ENCODE peak calls at places on chromosomes 16 and 17, in seven cellular contexts. L, X, T, U, Y, Q and H are unnamed samples.

GRCh38 chr16:17921357-17921978 is 415.1 kb downstream of the NPIPA8 start:
- DNase-seq in L (peak; percentile 40), X (peak; percentile 41), T (peak; percentile 33), U (no peak), Y (no peak), Q (peak; percentile 71), H (peak; percentile 20)

GRCh38 chr17:12256380-12256995 is 235.8 kb downstream of the MAP2K4 start:
- DNase-seq in L (peak; percentile 64), X (peak; percentile 47), T (no peak), U (no peak), Y (peak; percentile 56), Q (no peak), H (no peak)

GRCh38 chr17:77504652-77505459 is 364.1 kb downstream of the SEC14L1 start:
- DNase-seq in L (no peak), X (no peak), T (no peak), U (peak; percentile 35), Y (no peak), Q (peak; percentile 7), H (no peak)

GRCh38 chr16:6955303-6955702 is 377.3 kb upstream of the RBFOX1 start:
- DNase-seq in L (no peak), X (no peak), T (no peak), U (no peak), Y (no peak), Q (no peak), H (no peak)

GRCh38 chr16:29943846-29944669 is 17.8 kb upstream of the TMEM219 start:
- DNase-seq in L (peak; percentile 51), X (no peak), T (peak; percentile 55), U (no peak), Y (peak; percentile 96), Q (peak; percentile 19), H (no peak)

GRCh38 chr17:77924757-77925336 is 33.7 kb upstream of the TNRC6C start:
- DNase-seq in L (peak; percentile 58), X (no peak), T (no peak), U (no peak), Y (no peak), Q (peak; percentile 68), H (no peak)

GRCh38 chr16:11303405-11304138 is 22.4 kb upstream of the PRM1 start:
- DNase-seq in L (no peak), X (no peak), T (peak; percentile 58), U (peak; percentile 82), Y (no peak), Q (no peak), H (no peak)

GRCh38 chr16:89709166-89709565 is 7.7 kb upstream of the SPATA2L start:
- DNase-seq in L (peak; percentile 63), X (no peak), T (no peak), U (no peak), Y (no peak), Q (peak; percentile 62), H (no peak)

GRCh38 chr17:39704821-39705551 is 5.1 kb downstream of the ERBB2 start:
- DNase-seq in L (peak; percentile 49), X (no peak), T (peak; percentile 46), U (no peak), Y (no peak), Q (peak; percentile 38), H (no peak)

GRCh38 chr16:54325616-54326265 is 39.2 kb upstream of the IRX3 start:
- DNase-seq in L (no peak), X (no peak), T (no peak), U (no peak), Y (no peak), Q (no peak), H (no peak)

GRCh38 chr16:66159987-66160386 is 206.5 kb upstream of the CDH5 start:
- DNase-seq in L (no peak), X (no peak), T (no peak), U (no peak), Y (no peak), Q (no peak), H (no peak)

GRCh38 chr17:67435122-67435521 is 58.0 kb downstream of the PITPNC1 start:
- DNase-seq in L (no peak), X (no peak), T (no peak), U (no peak), Y (no peak), Q (no peak), H (peak; percentile 63)

GRCh38 chr17:38450699-38451029 is 22.4 kb downstream of the ARHGAP23 start:
- DNase-seq in L (no peak), X (no peak), T (no peak), U (no peak), Y (no peak), Q (no peak), H (no peak)

GRCh38 chr16:4373909-4374742 is 2.5 kb downstream of the VASN start:
- DNase-seq in L (peak; percentile 78), X (no peak), T (peak; percentile 81), U (peak; percentile 86), Y (peak; percentile 93), Q (peak; percentile 68), H (no peak)

GRCh38 chr17:42135664-42136653 is 13.4 kb downstream of the HSPB9 start:
- DNase-seq in L (no peak), X (no peak), T (peak; percentile 89), U (peak; percentile 90), Y (no peak), Q (peak; percentile 69), H (no peak)

GRCh38 chr17:77745702-77746101 is 212.8 kb upstream of the TNRC6C start:
- DNase-seq in L (no peak), X (no peak), T (no peak), U (no peak), Y (no peak), Q (no peak), H (no peak)

GRCh38 chr17:59534583-59534982 is 30.8 kb upstream of the DHX40 start:
- DNase-seq in L (peak; percentile 8), X (no peak), T (no peak), U (no peak), Y (no peak), Q (no peak), H (no peak)
- TF ChIP-seq CTCF in L (peak; percentile 26), X (no peak), T (no peak), U (no peak), Y (peak; percentile 12), Q (no peak), H (no peak)

GRCh38 chr17:10311131-10311530 is 61.7 kb downstream of the MYH13 start:
- DNase-seq in L (no peak), X (no peak), T (no peak), U (no peak), Y (no peak), Q (no peak), H (no peak)

GRCh38 chr17:10313037-10313672 is 59.7 kb downstream of the MYH13 start:
- DNase-seq in L (no peak), X (no peak), T (no peak), U (no peak), Y (no peak), Q (peak; percentile 40), H (no peak)

GRCh38 chr17:10305336-10306096 is 67.3 kb downstream of the MYH13 start:
- DNase-seq in L (no peak), X (no peak), T (no peak), U (no peak), Y (no peak), Q (no peak), H (no peak)

GRCh38 chr17:10304758-10305300 is 68.0 kb downstream of the MYH13 start:
- DNase-seq in L (no peak), X (no peak), T (no peak), U (no peak), Y (no peak), Q (no peak), H (no peak)

DNA sequence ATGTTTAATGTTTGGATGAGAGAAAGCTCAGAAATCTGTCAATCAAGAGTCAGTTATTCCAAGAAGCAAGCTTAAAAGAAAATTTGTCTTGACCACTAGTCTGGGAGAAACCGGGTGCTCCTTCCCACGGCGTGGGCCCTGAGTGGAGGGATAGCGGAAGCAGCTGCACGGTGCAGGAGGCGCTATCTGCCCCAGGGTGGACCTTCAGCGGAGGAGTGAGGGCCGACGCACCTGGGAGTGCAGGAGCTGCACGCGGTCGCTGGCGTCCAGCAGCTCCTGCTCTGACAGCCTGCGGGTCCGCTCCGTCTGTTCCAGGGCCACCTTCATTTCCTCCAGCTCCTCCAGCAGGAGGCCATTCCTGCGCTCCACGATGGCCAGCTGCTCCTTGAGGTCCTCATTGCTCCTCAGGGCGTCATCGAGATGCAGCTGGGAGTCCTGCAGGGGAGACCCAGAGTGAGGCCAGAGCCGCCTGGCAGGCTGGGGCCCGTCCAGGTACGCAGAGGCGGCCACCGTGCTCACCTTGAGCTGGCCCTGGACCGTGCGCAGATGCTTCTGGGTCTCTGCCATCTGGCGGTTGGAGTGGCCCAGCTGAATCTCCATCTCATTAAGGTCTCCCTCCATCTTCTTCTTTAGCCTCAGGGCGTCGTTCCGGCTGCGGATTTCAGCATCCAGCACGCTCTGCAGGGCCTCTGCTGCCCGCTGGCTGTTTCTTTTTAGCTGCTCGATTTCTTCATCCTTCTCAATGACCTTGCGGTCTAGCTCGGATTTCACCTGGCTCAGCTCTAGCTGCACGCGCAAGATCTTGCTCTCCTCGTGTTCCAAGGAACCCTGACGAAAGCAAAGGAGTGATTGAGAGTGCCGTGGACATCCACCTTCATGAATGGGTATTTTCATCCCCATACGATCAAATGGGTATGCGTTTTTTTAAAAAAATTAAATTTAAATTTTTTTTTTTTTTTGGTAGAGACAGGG is 63.5 kb downstream of the MYH13 start:
- DNase-seq in L (no peak), X (no peak), T (no peak), U (no peak), Y (no peak), Q (no peak), H (no peak)
- TF ChIP-seq CTCF in L (no peak), X (no peak), T (no peak), U (no peak), Y (no peak), Q (no peak), H (no peak)

GRCh38 chr17:68892193-68892592 is 63.0 kb downstream of the ABCA8 start:
- DNase-seq in L (no peak), X (no peak), T (no peak), U (no peak), Y (no peak), Q (no peak), H (no peak)
- TF ChIP-seq CTCF in L (no peak), X (no peak), T (no peak), U (no peak), Y (no peak), Q (no peak), H (no peak)

GRCh38 chr17:32746280-32746679 is 130.6 kb downstream of the MYO1D start:
- DNase-seq in L (no peak), X (no peak), T (no peak), U (no peak), Y (no peak), Q (no peak), H (no peak)

GRCh38 chr17:32742686-32743538 is 134.0 kb downstream of the MYO1D start:
- DNase-seq in L (no peak), X (no peak), T (no peak), U (no peak), Y (no peak), Q (no peak), H (no peak)

GRCh38 chr17:32747856-32748255 is 129.1 kb downstream of the MYO1D start:
- DNase-seq in L (no peak), X (no peak), T (no peak), U (no peak), Y (no peak), Q (no peak), H (no peak)

GRCh38 chr17:32741381-32741780 is 135.5 kb downstream of the MYO1D start:
- DNase-seq in L (no peak), X (no peak), T (no peak), U (no peak), Y (no peak), Q (no peak), H (no peak)

DNA sequence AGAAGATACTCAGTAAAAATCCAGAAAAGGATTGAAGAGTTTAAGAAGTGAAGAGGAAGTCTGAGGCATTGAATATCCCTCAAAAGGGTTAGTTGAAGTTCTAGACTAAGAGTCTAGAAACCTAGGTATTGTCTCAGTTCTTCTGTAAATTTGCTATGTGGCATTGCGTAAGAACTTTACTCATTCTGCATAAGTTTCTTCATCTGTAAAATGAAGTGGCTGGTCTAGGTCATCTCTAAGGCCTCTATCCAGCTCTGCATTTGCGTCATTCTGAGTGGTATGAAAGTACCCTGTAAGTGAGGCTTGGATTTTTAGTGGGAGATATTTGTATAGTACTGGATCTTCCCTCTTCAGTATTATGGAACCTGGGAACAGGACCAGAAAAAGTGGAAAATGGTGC is 130.2 kb downstream of the MYO1D start:
- DNase-seq in L (no peak), X (no peak), T (no peak), U (no peak), Y (no peak), Q (no peak), H (no peak)
- TF ChIP-seq CTCF in L (no peak), X (no peak), T (no peak), U (no peak), Y (no peak), Q (no peak), H (no peak)